ENCODE peak calls at places on chromosomes 7 and 10, in six cellular contexts. Z, A, S, F, I and L are unnamed samples.

GRCh38 chr7:91731962-91732361 is 148.5 kb downstream of the MTERF1 start:
- DNase-seq in Z (no peak), A (no peak), S (no peak), I (no peak), F (no peak), L (no peak)

GRCh38 chr7:101952355-101953247 is 135.2 kb downstream of the CUX1 start:
- DNase-seq in F (no peak), I (peak; percentile 42), Z (no peak), S (no peak), A (no peak), L (no peak)

GRCh38 chr7:157410831-157411556 is 74.2 kb downstream of the DNAJB6 start:
- DNase-seq in Z (no peak), A (no peak), S (no peak), I (no peak), F (no peak), L (no peak)

GRCh38 chr10:50326757-50327701 is 75.7 kb upstream of the ASAH2 start:
- DNase-seq in Z (no peak), I (peak; percentile 91), S (no peak), A (no peak), F (no peak), L (no peak)

GRCh38 chr10:34584164-34584563 is 230.9 kb downstream of the PARD3 start:
- DNase-seq in A (no peak), Z (no peak), S (no peak), I (no peak), F (no peak), L (no peak)

GRCh38 chr7:127708788-127709187 is 56.8 kb downstream of the SND1 start:
- DNase-seq in I (peak; percentile 75), Z (no peak), F (no peak), A (peak; percentile 57), S (peak; percentile 34), L (no peak)

GRCh38 chr10:17954856-17955255 is 3.1 kb downstream of the SLC39A12 start:
- DNase-seq in I (no peak), Z (no peak), S (no peak), A (no peak), F (no peak), L (no peak)

GRCh38 chr10:125523347-125523746 is 159.6 kb downstream of the TEX36 start:
- DNase-seq in S (no peak), I (no peak), Z (no peak), A (no peak), F (no peak), L (no peak)

GRCh38 chr7:69922011-69922803 is 323.9 kb downstream of the AUTS2 start:
- DNase-seq in F (no peak), Z (no peak), S (peak; percentile 76), A (no peak), I (no peak), L (no peak)

GRCh38 chr7:143373255-143373794 is 7.8 kb upstream of the ZYX start:
- DNase-seq in S (no peak), Z (no peak), A (no peak), F (no peak), I (no peak), L (no peak)

GRCh38 chr10:118522791-118523498 is 72.5 kb downstream of the PRLHR start:
- DNase-seq in F (no peak), A (no peak), Z (no peak), S (no peak), I (no peak), L (no peak)

GRCh38 chr10:69567920-69568319 is 5.3 kb downstream of the NEUROG3 start:
- DNase-seq in A (peak; percentile 6), S (no peak), I (peak; percentile 40), Z (no peak), F (no peak), L (no peak)

GRCh38 chr10:71347587-71348395 is 28.7 kb downstream of the SLC29A3 start:
- DNase-seq in F (no peak), A (peak; percentile 89), I (no peak), S (no peak), Z (no peak), L (no peak)

GRCh38 chr10:94991243-94991888 is 52.9 kb downstream of the CYP2C9 start:
- DNase-seq in A (peak; percentile 1), S (no peak), Z (no peak), I (no peak), F (no peak), L (no peak)

GRCh38 chr10:95273393-95274312 is 17.1 kb downstream of the PDLIM1 start:
- DNase-seq in S (no peak), Z (no peak), A (peak; percentile 98), F (no peak), I (no peak), L (no peak)

DNA sequence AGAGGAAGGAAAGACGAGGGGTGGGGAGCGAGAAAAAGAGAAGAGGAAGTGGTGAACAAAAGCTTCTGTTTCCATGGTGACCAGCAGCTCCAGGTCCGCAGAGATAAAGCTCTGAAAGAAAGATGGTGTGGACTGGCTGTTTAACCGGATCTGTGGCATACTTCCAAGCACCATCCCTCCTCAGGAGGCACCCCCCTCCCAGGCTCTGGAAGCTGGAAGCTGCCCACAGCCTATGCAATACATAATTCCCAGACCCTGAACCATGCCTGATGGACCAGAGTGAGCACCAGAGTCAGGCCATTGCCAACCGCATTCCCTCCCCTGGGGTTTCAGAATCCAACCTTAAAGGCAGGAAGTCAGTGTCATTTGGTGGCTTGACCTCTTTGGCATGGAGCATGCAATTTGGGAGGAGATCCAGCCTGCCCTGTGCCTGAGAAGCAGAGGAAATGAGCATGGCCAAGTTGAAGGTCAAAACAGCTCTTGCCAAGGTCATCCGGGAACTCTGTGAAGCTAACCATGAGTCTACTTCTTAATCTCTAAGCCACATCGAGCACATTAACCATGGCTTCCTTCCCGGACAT is 22.2 kb upstream of the CPXM2 start:
- DNase-seq in I (no peak), A (no peak), Z (no peak), F (no peak), S (no peak), L (no peak)
- TF ChIP-seq POLR2AphosphoS5 in I (no peak), A (no peak), Z (no peak), F (no peak), S (no peak), L (no peak)

GRCh38 chr7:26466007-26466406 is 174.3 kb downstream of the SNX10 start:
- DNase-seq in Z (no peak), S (no peak), A (no peak), F (no peak), I (no peak), L (no peak)

GRCh38 chr7:26467104-26467503 is 175.4 kb downstream of the SNX10 start:
- DNase-seq in A (no peak), I (no peak), S (no peak), F (no peak), Z (no peak), L (no peak)

GRCh38 chr7:26468625-26469024 is 177.0 kb downstream of the SNX10 start:
- DNase-seq in A (no peak), I (no peak), Z (no peak), S (no peak), F (no peak), L (no peak)

GRCh38 chr7:26471676-26472075 is 180.0 kb downstream of the SNX10 start:
- DNase-seq in A (no peak), S (no peak), Z (no peak), I (no peak), F (no peak), L (no peak)

GRCh38 chr7:26469188-26469587 is 177.5 kb downstream of the SNX10 start:
- DNase-seq in I (no peak), F (no peak), A (no peak), S (no peak), Z (no peak), L (no peak)
- TF ChIP-seq TAF1 in I (no peak), F (no peak), A (no peak), S (no peak), Z (no peak), L (no peak)

GRCh38 chr7:74092964-74093339 is 9.3 kb downstream of the LIMK1 start:
- DNase-seq in Z (no peak), A (no peak), F (peak; percentile 70), I (peak; percentile 17), S (peak; percentile 60), L (peak; percentile 80)
- TF ChIP-seq POLR2A in Z (no peak), A (no peak), F (peak; percentile 45), I (no peak), S (peak; percentile 84), L (peak; percentile 71)

GRCh38 chr7:137951700-137952099 is 50.2 kb downstream of the CREB3L2 start:
- DNase-seq in F (no peak), Z (no peak), I (no peak), A (no peak), S (no peak), L (no peak)

GRCh38 chr7:137954614-137955013 is 47.3 kb downstream of the CREB3L2 start:
- DNase-seq in A (no peak), I (no peak), Z (no peak), F (no peak), S (no peak), L (no peak)

GRCh38 chr7:137953043-137953691 is 48.7 kb downstream of the CREB3L2 start:
- DNase-seq in I (no peak), F (no peak), S (no peak), A (no peak), Z (no peak), L (no peak)

GRCh38 chr7:137952406-137952805 is 49.5 kb downstream of the CREB3L2 start:
- DNase-seq in A (no peak), I (no peak), S (no peak), F (no peak), Z (no peak), L (no peak)

GRCh38 chr7:137953692-137954470 is 48.0 kb downstream of the CREB3L2 start:
- DNase-seq in F (no peak), A (no peak), Z (no peak), S (no peak), I (peak; percentile 53), L (no peak)
- TF ChIP-seq POLR2AphosphoS5 in F (no peak), A (no peak), Z (no peak), S (no peak), I (peak; percentile 32), L (no peak)

DNA sequence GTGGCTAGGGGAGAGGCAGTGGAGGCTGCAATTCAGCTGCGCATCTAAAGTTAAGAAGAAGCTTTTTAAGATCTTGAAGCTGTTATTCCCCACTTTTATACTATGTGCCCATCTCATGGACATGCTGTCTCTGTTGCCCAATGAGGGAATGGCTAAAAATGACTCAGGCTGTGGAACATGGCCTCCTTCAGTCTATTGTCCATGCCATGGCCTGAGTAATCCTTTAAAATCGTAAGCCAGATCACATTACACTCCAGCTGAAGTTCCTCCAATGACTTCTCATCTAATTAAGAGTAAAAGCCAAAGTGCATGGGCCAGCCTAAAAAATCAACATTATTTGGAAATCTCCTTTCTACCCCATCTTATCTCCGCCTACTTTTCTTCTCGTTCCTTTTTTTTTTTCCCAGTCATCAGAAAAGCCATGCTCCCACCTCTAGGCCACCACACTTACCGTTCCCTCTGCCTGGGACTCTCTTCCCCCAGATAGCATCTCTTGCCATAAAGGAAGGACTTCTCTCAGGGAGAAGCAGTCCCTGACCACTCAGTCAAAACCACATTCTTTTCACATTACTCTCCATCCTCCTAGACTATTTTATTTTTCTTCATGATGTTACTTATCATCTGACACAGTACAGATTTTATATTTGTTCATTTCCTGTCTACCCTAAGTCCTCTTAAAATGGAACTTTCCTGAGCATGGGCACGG is 337.4 kb downstream of the PRPF18 start:
- DNase-seq in F (no peak), Z (no peak), S (no peak), I (no peak), A (no peak), L (no peak)
- TF ChIP-seq TAF1 in F (no peak), Z (no peak), S (no peak), I (no peak), A (no peak), L (no peak)

GRCh38 chr10:86635402-86635801 is 18.9 kb upstream of the OPN4 start:
- DNase-seq in S (no peak), F (no peak), Z (no peak), A (no peak), I (no peak), L (no peak)
- TF ChIP-seq POLR2A in S (no peak), F (no peak), Z (no peak), A (no peak), I (no peak), L (no peak)